ENCODE peak calls at places on chromosome 22, in six cellular contexts. K is GM13976; C is stimulated activated CD4-positive, alpha-beta T cell treated with anti-CD3 and anti-CD28 coated beads, Interleukin-2, amount 100 ng/mL, for 48 hours; M is NCI-H1417; Z is left cardiac atrium; U is naive thymus-derived CD8-positive, alpha-beta T cell. X is an unnamed sample.

GRCh38 chr22:50403701-50404101 is 60.6 kb downstream of the PPP6R2 start:
- DNase-seq in Z (peak), M (no peak), K (no peak), U (no peak), C (no peak), X (no peak)

GRCh38 chr22:18076060-18076497 is 1.7 kb upstream of the PEX26 start:
- DNase-seq in M (peak), U (peak), K (peak), C (no peak), Z (peak), X (peak)

GRCh38 chr22:19871023-19871844 is 16.6 kb upstream of the GNB1L start:
- DNase-seq in Z (peak), U (no peak), C (no peak), K (no peak), M (no peak), X (no peak)

GRCh38 chr22:32862936-32863661 is 61.6 kb downstream of the TIMP3 start:
- DNase-seq in U (no peak), C (no peak), Z (no peak), M (no peak), K (no peak), X (no peak)

GRCh38 chr22:17607891-17608521 is 20.5 kb downstream of the ATP6V1E1 start:
- DNase-seq in K (no peak), C (no peak), Z (no peak), U (no peak), M (no peak), X (no peak)

GRCh38 chr22:41857160-41857859 is 24.4 kb downstream of the SREBF2 start:
- DNase-seq in K (peak), C (peak), M (peak), Z (peak), U (peak), X (peak)

GRCh38 chr22:45460288-45461109 is 42.2 kb upstream of the FBLN1 start:
- DNase-seq in M (no peak), C (no peak), Z (peak), U (no peak), K (no peak), X (no peak)

GRCh38 chr22:45317551-45318167 is 7.9 kb downstream of the FAM118A start:
- DNase-seq in Z (peak), U (peak), K (no peak), C (no peak), M (no peak), X (no peak)